ENCODE peak calls at places on chromosomes 12 and 14, in nine cellular contexts. X, O, E, R, U, K, F, A and W are unnamed samples.

GRCh38 chr14:68471964-68472508 is 320.8 kb downstream of the ZFP36L1 start:
- DNase-seq in F (no peak), E (no peak), X (no peak), O (no peak), U (no peak), K (no peak), A (no peak), R (no peak), W (no peak)

GRCh38 chr12:45928309-45928708 is 62.1 kb downstream of the SCAF11 start:
- DNase-seq in X (no peak), F (no peak), A (no peak), E (no peak), U (no peak), O (no peak), R (no peak), K (no peak), W (no peak)

GRCh38 chr12:33438890-33439586 is 581 bp downstream of the SYT10 start:
- DNase-seq in O (peak), K (peak), E (peak), A (no peak), X (no peak), U (peak), R (peak), F (peak), W (no peak)

GRCh38 chr12:98456583-98457573 is 58.5 kb upstream of the TMPO start:
- DNase-seq in E (peak), F (peak), U (no peak), A (peak), R (peak), K (peak), O (peak), X (no peak), W (no peak)

GRCh38 chr12:33669349-33669748 is 229.7 kb upstream of the SYT10 start:
- DNase-seq in O (no peak), R (no peak), E (no peak), F (no peak), K (no peak), A (no peak), X (no peak), U (no peak), W (no peak)

GRCh38 chr14:69669375-69669774 is 58.0 kb downstream of the SUSD6 start:
- DNase-seq in E (no peak), A (no peak), F (no peak), R (no peak), X (no peak), U (no peak), K (no peak), O (no peak), W (no peak)

GRCh38 chr12:105721051-105721825 is 390.7 kb downstream of the C12orf75 start:
- DNase-seq in K (no peak), X (no peak), O (no peak), E (no peak), U (no peak), A (no peak), F (no peak), R (no peak), W (no peak)

GRCh38 chr12:122874081-122874480 is 21.8 kb downstream of the VPS37B start:
- DNase-seq in O (no peak), K (no peak), R (peak), U (no peak), F (no peak), X (no peak), E (peak), A (no peak), W (no peak)

GRCh38 chr14:56125772-56126411 is 7.7 kb downstream of the PELI2 start:
- DNase-seq in U (no peak), F (no peak), E (no peak), A (no peak), X (no peak), K (no peak), R (no peak), O (no peak), W (no peak)

GRCh38 chr12:81542621-81543020 is 216.5 kb downstream of the PPFIA2 start:
- DNase-seq in A (no peak), F (no peak), U (no peak), O (no peak), R (no peak), X (no peak), K (no peak), E (no peak), W (no peak)

GRCh38 chr12:15584366-15585041 is 204.7 kb downstream of the EPS8 start:
- DNase-seq in A (peak), X (no peak), R (no peak), F (peak), K (no peak), O (peak), U (no peak), E (no peak), W (no peak)

GRCh38 chr14:99518441-99519346 is 37.5 kb downstream of the CCNK start:
- DNase-seq in R (peak), F (peak), A (peak), K (peak), O (peak), U (peak), X (no peak), E (peak), W (peak)

GRCh38 chr12:96140110-96140509 is 54.1 kb upstream of the ELK3 start:
- DNase-seq in K (no peak), F (no peak), R (no peak), U (no peak), E (no peak), O (peak), A (peak), X (no peak), W (no peak)

GRCh38 chr12:1888923-1889322 is 29.5 kb downstream of the CACNA2D4 start:
- DNase-seq in A (no peak), X (no peak), E (no peak), U (no peak), K (no peak), R (no peak), F (no peak), O (no peak), W (no peak)

DNA sequence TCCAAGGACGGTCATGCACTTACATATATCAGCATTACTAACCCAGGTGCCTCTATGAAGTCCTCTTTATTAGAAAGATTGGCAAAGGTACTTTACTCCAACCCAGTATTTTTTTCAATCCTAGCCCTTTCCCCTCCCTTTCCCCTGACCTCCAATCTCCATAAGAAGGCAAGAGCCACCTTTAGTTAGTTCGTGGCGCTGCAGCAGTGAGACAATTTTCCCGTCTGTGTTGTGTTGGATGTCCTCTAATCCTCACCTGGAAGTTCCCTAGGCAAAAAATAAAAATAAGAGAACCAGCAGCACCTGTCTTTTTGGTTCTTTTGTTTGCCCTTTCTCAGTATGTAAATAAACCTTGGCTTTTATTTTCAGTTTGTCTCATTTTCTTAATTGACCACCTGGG is 439.6 kb upstream of the LRFN5 start:
- DNase-seq in A (no peak), R (no peak), E (no peak), O (no peak), X (no peak), U (no peak), F (no peak), K (no peak), W (no peak)
- TF ChIP-seq CTCF in A (no peak), R (no peak), E (no peak), O (no peak), X (no peak), U (no peak), F (no peak), K (no peak), W (no peak)

GRCh38 chr12:5556033-5556614 is 124.2 kb downstream of the NTF3 start:
- DNase-seq in X (no peak), A (no peak), R (no peak), F (peak), U (no peak), K (no peak), E (no peak), O (no peak), W (no peak)
- TF ChIP-seq CTCF in X (peak), A (peak), R (no peak), F (peak), U (peak), K (peak), E (peak), O (peak), W (no peak)

GRCh38 chr12:71685961-71686657 is at the start of gene TMEM19:
- DNase-seq in O (peak), X (peak), F (peak), U (peak), E (peak), R (peak), K (peak), A (peak), W (peak)
- TF ChIP-seq CTCF in O (peak), X (peak), F (no peak), U (peak), E (peak), R (peak), K (peak), A (peak), W (no peak)

GRCh38 chr12:127964717-127965116 is 302.3 kb upstream of the TMEM132C start:
- DNase-seq in O (no peak), E (no peak), A (no peak), X (no peak), K (no peak), R (no peak), F (no peak), U (no peak), W (no peak)
- TF ChIP-seq CTCF in O (no peak), E (no peak), A (no peak), X (peak), K (no peak), R (no peak), F (no peak), U (peak), W (no peak)

GRCh38 chr12:113575386-113575785 is 103.7 kb upstream of the LHX5 start:
- DNase-seq in K (no peak), A (no peak), E (no peak), X (no peak), F (no peak), O (no peak), R (no peak), U (no peak), W (no peak)
- TF ChIP-seq CTCF in K (no peak), A (no peak), E (no peak), X (no peak), F (no peak), O (no peak), R (no peak), U (no peak), W (no peak)